ENCODE peak calls at places on chromosomes 13 and 19, in eight cellular contexts. V, C, M, A, K, P, E and B are unnamed samples.

GRCh38 chr19:17214531-17215124 is 529 bp upstream of the USE1 start:
- DNase-seq in M (no peak), P (no peak), K (no peak), E (no peak), V (no peak), A (no peak), C (no peak), B (no peak)

GRCh38 chr19:33205110-33205509 is 11.0 kb downstream of the LRP3 start:
- DNase-seq in P (no peak), A (no peak), V (no peak), E (no peak), M (no peak), K (no peak), C (no peak), B (no peak)

GRCh38 chr19:4368128-4368820 is 24.9 kb downstream of the MPND start:
- DNase-seq in E (no peak), P (no peak), C (no peak), M (no peak), V (no peak), K (no peak), A (no peak), B (no peak)

GRCh38 chr13:49791214-49791752 is 1.2 kb downstream of the KPNA3 start:
- DNase-seq in C (no peak), E (no peak), M (no peak), V (no peak), P (peak; percentile 26), A (no peak), K (no peak), B (no peak)

GRCh38 chr19:51462276-51462675 is 4.0 kb upstream of the SIGLEC8 start:
- DNase-seq in C (no peak), A (no peak), P (no peak), V (peak; percentile 48), M (no peak), E (no peak), K (no peak), B (no peak)

GRCh38 chr19:18297308-18297707 is 15.9 kb upstream of the JUND start:
- DNase-seq in C (no peak), A (no peak), M (no peak), V (no peak), K (no peak), P (no peak), E (no peak), B (no peak)

GRCh38 chr13:112996671-112997091 is 27.7 kb downstream of the MCF2L start:
- DNase-seq in M (no peak), E (no peak), P (peak; percentile 69), C (no peak), A (no peak), V (no peak), K (no peak), B (no peak)

GRCh38 chr19:34260771-34261173 is 6.4 kb downstream of the GARRE1 start:
- DNase-seq in K (no peak), A (no peak), V (no peak), E (no peak), P (no peak), M (no peak), C (no peak), B (no peak)

GRCh38 chr13:27194895-27195764 is 23.5 kb upstream of the USP12 start:
- DNase-seq in P (no peak), C (no peak), M (no peak), E (no peak), K (no peak), V (no peak), A (no peak), B (peak; percentile 5)

GRCh38 chr13:20825476-20825875 is 51.7 kb upstream of the EEF1AKMT1 start:
- DNase-seq in K (no peak), A (no peak), P (no peak), V (no peak), E (no peak), M (no peak), C (no peak), B (no peak)

GRCh38 chr13:39107484-39108040 is 69.3 kb downstream of the NHLRC3 start:
- DNase-seq in E (no peak), A (no peak), K (no peak), M (no peak), V (no peak), C (no peak), P (no peak), B (no peak)

GRCh38 chr19:50835785-50836542 is 2.6 kb upstream of the KLK15 start:
- DNase-seq in V (peak; percentile 84), C (peak; percentile 72), M (peak; percentile 83), P (peak; percentile 89), A (peak; percentile 46), E (no peak), K (peak; percentile 66), B (peak; percentile 87)

GRCh38 chr19:42250666-42251531 is 4.0 kb downstream of the ERF start:
- DNase-seq in E (peak; percentile 76), M (no peak), C (no peak), K (peak; percentile 46), A (no peak), V (no peak), P (no peak), B (peak; percentile 66)

GRCh38 chr19:23273594-23274412 is 23.6 kb upstream of the ZNF724 start:
- DNase-seq in A (peak; percentile 88), E (peak; percentile 94), K (peak; percentile 92), P (peak; percentile 96), C (peak; percentile 93), V (peak; percentile 90), M (peak; percentile 86), B (peak; percentile 93)

GRCh38 chr19:49335071-49335783 is at the start of gene CD37:
- DNase-seq in K (no peak), C (peak; percentile 39), E (peak; percentile 75), V (no peak), A (no peak), P (peak; percentile 37), M (no peak), B (peak; percentile 14)

GRCh38 chr19:6099037-6099436 is 11.3 kb downstream of the RFX2 start:
- DNase-seq in P (no peak), K (no peak), V (no peak), M (no peak), C (no peak), A (no peak), E (no peak), B (no peak)

GRCh38 chr13:50449465-50449864 is 394.0 kb downstream of the DLEU7 start:
- DNase-seq in E (no peak), P (no peak), V (no peak), C (no peak), A (no peak), M (no peak), K (no peak), B (no peak)

GRCh38 chr13:105074756-105075155 is 1460.7 kb downstream of the EFNB2 start:
- DNase-seq in A (no peak), E (no peak), C (no peak), K (no peak), V (no peak), P (no peak), M (no peak), B (no peak)

GRCh38 chr13:45413826-45414312 is 4.3 kb downstream of the SLC25A30 start:
- DNase-seq in A (no peak), V (no peak), E (no peak), K (no peak), C (no peak), M (no peak), P (no peak), B (no peak)

GRCh38 chr13:109595466-109595865 is 190.9 kb downstream of the IRS2 start:
- DNase-seq in K (no peak), V (no peak), A (no peak), M (no peak), E (no peak), C (no peak), P (no peak), B (no peak)

GRCh38 chr19:43469160-43469480 is 3.7 kb upstream of the LYPD3 start:
- DNase-seq in K (no peak), E (no peak), V (no peak), A (no peak), C (no peak), M (no peak), P (no peak), B (no peak)

GRCh38 chr13:46386996-46387851 is at the start of gene RUBCNL:
- DNase-seq in K (peak; percentile 34), C (peak; percentile 26), E (no peak), V (no peak), A (peak; percentile 36), P (peak; percentile 78), M (peak; percentile 53), B (no peak)

GRCh38 chr19:50419580-50420035 is 870 bp downstream of the SPIB start:
- DNase-seq in C (no peak), P (no peak), K (no peak), E (no peak), A (no peak), V (no peak), M (no peak), B (no peak)

GRCh38 chr19:5828661-5829566 is 10.6 kb downstream of the FUT6 start:
- DNase-seq in K (peak; percentile 40), M (no peak), V (no peak), A (no peak), E (peak; percentile 71), C (no peak), P (peak; percentile 58), B (peak; percentile 54)

GRCh38 chr13:24636776-24637175 is 43.4 kb upstream of the ATP12A start:
- DNase-seq in M (no peak), E (no peak), P (no peak), V (no peak), K (no peak), C (no peak), A (no peak), B (no peak)

GRCh38 chr13:30354481-30355404 is 47.4 kb upstream of the KATNAL1 start:
- DNase-seq in E (no peak), K (no peak), V (no peak), P (no peak), A (no peak), M (no peak), C (no peak), B (peak; percentile 13)